ENCODE peak calls at places on chromosomes 11 and 22, in four cellular contexts. C is CD8-positive, alpha-beta memory T cell; S is WERI-Rb-1; Z is non-pigmented ciliary epithelial cell. F is an unnamed sample.

GRCh38 chr11:27672836-27673464 is 27.3 kb downstream of the BDNF start:
- DNase-seq in S (no peak), C (no peak), Z (no peak), F (no peak)

GRCh38 chr11:126104420-126104819 is 41.8 kb upstream of the CDON start:
- DNase-seq in Z (no peak), S (peak; percentile 65), C (no peak), F (no peak)

GRCh38 chr22:28034760-28035401 is 115.8 kb upstream of the PITPNB start:
- DNase-seq in S (no peak), Z (peak; percentile 22), C (no peak), F (no peak)

GRCh38 chr11:13317293-13318080 is 39.9 kb downstream of the BMAL1 start:
- DNase-seq in C (no peak), Z (no peak), S (no peak), F (no peak)

GRCh38 chr22:39593061-39593930 is 22.7 kb downstream of the CACNA1I start:
- DNase-seq in Z (no peak), S (peak; percentile 43), C (no peak), F (no peak)

GRCh38 chr11:75733346-75734107 is 15.9 kb downstream of the MOGAT2 start:
- DNase-seq in Z (no peak), C (no peak), S (no peak), F (no peak)

GRCh38 chr11:69333906-69334305 is 40.0 kb downstream of the MYEOV start:
- DNase-seq in C (no peak), Z (no peak), S (no peak), F (no peak)

GRCh38 chr11:115158053-115158452 is 346.2 kb downstream of the CADM1 start:
- DNase-seq in C (no peak), Z (no peak), S (no peak), F (no peak)

GRCh38 chr22:24703101-24703500 is 71.4 kb downstream of the PIWIL3 start:
- DNase-seq in C (no peak), Z (no peak), S (no peak), F (no peak)

GRCh38 chr11:65607614-65608426 is 6.2 kb downstream of the MAP3K11 start:
- DNase-seq in S (no peak), Z (no peak), C (no peak), F (no peak)